ENCODE peak calls at places on chromosomes 12 and 14, in six cellular contexts. One of them, this sample, is unnamed.
A peak's percentile ranks its signal among the peaks of the same experiment; 100 is the strongest.

GRCh38 chr14:100988011-100988410 is 84.5 kb upstream of the RTL1 start:
- DNase-seq in HEK293T: no peak
- DNase-seq in left ventricle myocardium inferior: no peak
- DNase-seq in tibial artery: no peak
- DNase-seq in brain microvascular endothelial cell: peak; percentile 57
- DNase-seq in NCI-H1105: no peak
- DNase-seq in this sample: no peak

GRCh38 chr12:54037360-54038259 is 4.8 kb downstream of the HOXC5 start:
- DNase-seq in brain microvascular endothelial cell: no peak
- DNase-seq in left ventricle myocardium inferior: no peak
- DNase-seq in NCI-H1105: no peak
- DNase-seq in HEK293T: no peak
- DNase-seq in tibial artery: no peak
- DNase-seq in this sample: no peak

GRCh38 chr12:124842800-124843510 is 20.7 kb downstream of the SCARB1 start:
- DNase-seq in NCI-H1105: no peak
- DNase-seq in tibial artery: no peak
- DNase-seq in left ventricle myocardium inferior: no peak
- DNase-seq in brain microvascular endothelial cell: no peak
- DNase-seq in HEK293T: no peak
- DNase-seq in this sample: no peak

GRCh38 chr12:8037947-8038346 is 5.4 kb downstream of the FOXJ2 start:
- DNase-seq in HEK293T: no peak
- DNase-seq in tibial artery: no peak
- DNase-seq in left ventricle myocardium inferior: no peak
- DNase-seq in brain microvascular endothelial cell: no peak
- DNase-seq in NCI-H1105: no peak
- DNase-seq in this sample: no peak

GRCh38 chr12:67456281-67456918 is 187.2 kb downstream of the CAND1 start:
- DNase-seq in NCI-H1105: peak; percentile 63
- DNase-seq in left ventricle myocardium inferior: no peak
- DNase-seq in tibial artery: no peak
- DNase-seq in brain microvascular endothelial cell: peak; percentile 65
- DNase-seq in HEK293T: no peak
- DNase-seq in this sample: no peak

GRCh38 chr12:95922231-95922630 is 20.2 kb downstream of the CCDC38 start:
- DNase-seq in tibial artery: no peak
- DNase-seq in NCI-H1105: no peak
- DNase-seq in brain microvascular endothelial cell: peak; percentile 59
- DNase-seq in HEK293T: no peak
- DNase-seq in left ventricle myocardium inferior: no peak
- DNase-seq in this sample: no peak

GRCh38 chr12:52314511-52314910 is 6.7 kb downstream of the KRT83 start:
- DNase-seq in NCI-H1105: no peak
- DNase-seq in left ventricle myocardium inferior: no peak
- DNase-seq in HEK293T: no peak
- DNase-seq in tibial artery: peak; percentile 62
- DNase-seq in brain microvascular endothelial cell: no peak
- DNase-seq in this sample: no peak

GRCh38 chr12:3752741-3753486 is at the start of gene CRACR2A:
- DNase-seq in tibial artery: no peak
- DNase-seq in NCI-H1105: no peak
- DNase-seq in HEK293T: peak; percentile 87
- DNase-seq in left ventricle myocardium inferior: peak; percentile 69
- DNase-seq in brain microvascular endothelial cell: peak; percentile 48
- DNase-seq in this sample: peak; percentile 94

GRCh38 chr12:63967358-63967757 is 122.9 kb downstream of the SRGAP1 start:
- DNase-seq in HEK293T: no peak
- DNase-seq in brain microvascular endothelial cell: peak; percentile 53
- DNase-seq in tibial artery: no peak
- DNase-seq in NCI-H1105: no peak
- DNase-seq in left ventricle myocardium inferior: no peak
- DNase-seq in this sample: no peak

GRCh38 chr14:35050652-35051051 is 4.6 kb downstream of the FAM177A1 start:
- DNase-seq in HEK293T: no peak
- DNase-seq in brain microvascular endothelial cell: peak; percentile 60
- DNase-seq in tibial artery: no peak
- DNase-seq in NCI-H1105: no peak
- DNase-seq in left ventricle myocardium inferior: no peak
- DNase-seq in this sample: no peak

GRCh38 chr14:81247271-81247766 is 26.6 kb upstream of the GTF2A1 start:
- DNase-seq in left ventricle myocardium inferior: no peak
- DNase-seq in NCI-H1105: no peak
- DNase-seq in tibial artery: no peak
- DNase-seq in HEK293T: no peak
- DNase-seq in brain microvascular endothelial cell: no peak
- DNase-seq in this sample: no peak